ENCODE peak calls at places on chromosome 9, in eight cellular contexts. One of them, this sample, is unnamed.

GRCh38 chr9:137715321-137715720 is 96.5 kb downstream of the EHMT1 start:
- DNase-seq in D341Med: no peak
- DNase-seq in activated CD4-positive, alpha-beta T cell treated with anti-CD3 and anti-CD28 coated beads, Interleukin-2, amount 50 U/mL, for 4 hours: no peak
- DNase-seq in fibroblast of pulmonary artery: no peak
- DNase-seq in stimulated activated CD8-positive, alpha-beta memory T cell treated with anti-CD3 and anti-CD28 coated beads, Interleukin-7, amount 100 ng/mL, for 1 hour: no peak
- DNase-seq in stomach: no peak
- DNase-seq in BJ: no peak
- DNase-seq in T-helper 2 cell: no peak
- DNase-seq in this sample: no peak

GRCh38 chr9:119968837-119969707 is 599.8 kb upstream of the BRINP1 start:
- DNase-seq in stomach: peak; percentile 79
- DNase-seq in stimulated activated CD8-positive, alpha-beta memory T cell treated with anti-CD3 and anti-CD28 coated beads, Interleukin-7, amount 100 ng/mL, for 1 hour: peak; percentile 1
- DNase-seq in activated CD4-positive, alpha-beta T cell treated with anti-CD3 and anti-CD28 coated beads, Interleukin-2, amount 50 U/mL, for 4 hours: peak; percentile 14
- DNase-seq in BJ: peak; percentile 25
- DNase-seq in fibroblast of pulmonary artery: peak; percentile 63
- DNase-seq in T-helper 2 cell: peak; percentile 6
- DNase-seq in D341Med: peak; percentile 87
- DNase-seq in this sample: no peak

GRCh38 chr9:82108474-82108873 is 119.9 kb downstream of the SPATA31D1 start:
- DNase-seq in activated CD4-positive, alpha-beta T cell treated with anti-CD3 and anti-CD28 coated beads, Interleukin-2, amount 50 U/mL, for 4 hours: no peak
- DNase-seq in stomach: no peak
- DNase-seq in stimulated activated CD8-positive, alpha-beta memory T cell treated with anti-CD3 and anti-CD28 coated beads, Interleukin-7, amount 100 ng/mL, for 1 hour: no peak
- DNase-seq in D341Med: no peak
- DNase-seq in fibroblast of pulmonary artery: no peak
- DNase-seq in T-helper 2 cell: no peak
- DNase-seq in BJ: no peak
- DNase-seq in this sample: no peak

GRCh38 chr9:3337515-3337914 is 188.3 kb downstream of the RFX3 start:
- DNase-seq in D341Med: no peak
- DNase-seq in stimulated activated CD8-positive, alpha-beta memory T cell treated with anti-CD3 and anti-CD28 coated beads, Interleukin-7, amount 100 ng/mL, for 1 hour: no peak
- DNase-seq in fibroblast of pulmonary artery: peak; percentile 85
- DNase-seq in T-helper 2 cell: no peak
- DNase-seq in stomach: no peak
- DNase-seq in activated CD4-positive, alpha-beta T cell treated with anti-CD3 and anti-CD28 coated beads, Interleukin-2, amount 50 U/mL, for 4 hours: no peak
- DNase-seq in BJ: peak; percentile 15
- DNase-seq in this sample: no peak

GRCh38 chr9:97556721-97557605 is 55.5 kb downstream of the TMOD1 start:
- DNase-seq in activated CD4-positive, alpha-beta T cell treated with anti-CD3 and anti-CD28 coated beads, Interleukin-2, amount 50 U/mL, for 4 hours: no peak
- DNase-seq in stomach: peak; percentile 80
- DNase-seq in fibroblast of pulmonary artery: no peak
- DNase-seq in D341Med: no peak
- DNase-seq in T-helper 2 cell: no peak
- DNase-seq in stimulated activated CD8-positive, alpha-beta memory T cell treated with anti-CD3 and anti-CD28 coated beads, Interleukin-7, amount 100 ng/mL, for 1 hour: no peak
- DNase-seq in BJ: no peak
- DNase-seq in this sample: no peak

GRCh38 chr9:134483361-134484184 is 157.3 kb downstream of the RXRA start:
- DNase-seq in fibroblast of pulmonary artery: no peak
- DNase-seq in stomach: no peak
- DNase-seq in BJ: no peak
- DNase-seq in T-helper 2 cell: no peak
- DNase-seq in stimulated activated CD8-positive, alpha-beta memory T cell treated with anti-CD3 and anti-CD28 coated beads, Interleukin-7, amount 100 ng/mL, for 1 hour: no peak
- DNase-seq in activated CD4-positive, alpha-beta T cell treated with anti-CD3 and anti-CD28 coated beads, Interleukin-2, amount 50 U/mL, for 4 hours: no peak
- DNase-seq in D341Med: no peak
- DNase-seq in this sample: no peak

GRCh38 chr9:3647652-3648051 is 121.9 kb upstream of the RFX3 start:
- DNase-seq in BJ: no peak
- DNase-seq in activated CD4-positive, alpha-beta T cell treated with anti-CD3 and anti-CD28 coated beads, Interleukin-2, amount 50 U/mL, for 4 hours: no peak
- DNase-seq in stomach: no peak
- DNase-seq in D341Med: no peak
- DNase-seq in stimulated activated CD8-positive, alpha-beta memory T cell treated with anti-CD3 and anti-CD28 coated beads, Interleukin-7, amount 100 ng/mL, for 1 hour: no peak
- DNase-seq in fibroblast of pulmonary artery: no peak
- DNase-seq in T-helper 2 cell: no peak
- DNase-seq in this sample: no peak

GRCh38 chr9:73152445-73152844 is 780 bp downstream of the ANXA1 start:
- DNase-seq in stimulated activated CD8-positive, alpha-beta memory T cell treated with anti-CD3 and anti-CD28 coated beads, Interleukin-7, amount 100 ng/mL, for 1 hour: no peak
- DNase-seq in BJ: no peak
- DNase-seq in D341Med: no peak
- DNase-seq in stomach: no peak
- DNase-seq in activated CD4-positive, alpha-beta T cell treated with anti-CD3 and anti-CD28 coated beads, Interleukin-2, amount 50 U/mL, for 4 hours: no peak
- DNase-seq in T-helper 2 cell: no peak
- DNase-seq in fibroblast of pulmonary artery: peak; percentile 74
- DNase-seq in this sample: no peak

GRCh38 chr9:107363511-107364182 is 80.6 kb downstream of the RAD23B start:
- DNase-seq in D341Med: no peak
- DNase-seq in T-helper 2 cell: no peak
- DNase-seq in fibroblast of pulmonary artery: no peak
- DNase-seq in stimulated activated CD8-positive, alpha-beta memory T cell treated with anti-CD3 and anti-CD28 coated beads, Interleukin-7, amount 100 ng/mL, for 1 hour: no peak
- DNase-seq in stomach: no peak
- DNase-seq in activated CD4-positive, alpha-beta T cell treated with anti-CD3 and anti-CD28 coated beads, Interleukin-2, amount 50 U/mL, for 4 hours: no peak
- DNase-seq in BJ: peak; percentile 11
- DNase-seq in this sample: no peak

GRCh38 chr9:124666642-124667041 is 104.5 kb downstream of the NR6A1 start:
- DNase-seq in T-helper 2 cell: no peak
- DNase-seq in fibroblast of pulmonary artery: no peak
- DNase-seq in D341Med: no peak
- DNase-seq in stomach: no peak
- DNase-seq in activated CD4-positive, alpha-beta T cell treated with anti-CD3 and anti-CD28 coated beads, Interleukin-2, amount 50 U/mL, for 4 hours: no peak
- DNase-seq in stimulated activated CD8-positive, alpha-beta memory T cell treated with anti-CD3 and anti-CD28 coated beads, Interleukin-7, amount 100 ng/mL, for 1 hour: no peak
- DNase-seq in BJ: no peak
- DNase-seq in this sample: no peak

GRCh38 chr9:111975709-111976108 is 79.1 kb downstream of the UGCG start:
- DNase-seq in T-helper 2 cell: no peak
- DNase-seq in stomach: peak; percentile 82
- DNase-seq in BJ: no peak
- DNase-seq in activated CD4-positive, alpha-beta T cell treated with anti-CD3 and anti-CD28 coated beads, Interleukin-2, amount 50 U/mL, for 4 hours: no peak
- DNase-seq in D341Med: peak; percentile 60
- DNase-seq in fibroblast of pulmonary artery: no peak
- DNase-seq in stimulated activated CD8-positive, alpha-beta memory T cell treated with anti-CD3 and anti-CD28 coated beads, Interleukin-7, amount 100 ng/mL, for 1 hour: no peak
- DNase-seq in this sample: no peak

GRCh38 chr9:97853844-97854695 is 1.0 kb downstream of the FOXE1 start:
- DNase-seq in stomach: no peak
- DNase-seq in D341Med: peak; percentile 93
- DNase-seq in stimulated activated CD8-positive, alpha-beta memory T cell treated with anti-CD3 and anti-CD28 coated beads, Interleukin-7, amount 100 ng/mL, for 1 hour: no peak
- DNase-seq in BJ: no peak
- DNase-seq in activated CD4-positive, alpha-beta T cell treated with anti-CD3 and anti-CD28 coated beads, Interleukin-2, amount 50 U/mL, for 4 hours: peak; percentile 41
- DNase-seq in T-helper 2 cell: peak; percentile 22
- DNase-seq in fibroblast of pulmonary artery: peak; percentile 30
- DNase-seq in this sample: peak; percentile 50

GRCh38 chr9:33128570-33128969 is 38.6 kb downstream of the B4GALT1 start:
- DNase-seq in stimulated activated CD8-positive, alpha-beta memory T cell treated with anti-CD3 and anti-CD28 coated beads, Interleukin-7, amount 100 ng/mL, for 1 hour: no peak
- DNase-seq in D341Med: no peak
- DNase-seq in fibroblast of pulmonary artery: no peak
- DNase-seq in T-helper 2 cell: no peak
- DNase-seq in BJ: no peak
- DNase-seq in stomach: no peak
- DNase-seq in activated CD4-positive, alpha-beta T cell treated with anti-CD3 and anti-CD28 coated beads, Interleukin-2, amount 50 U/mL, for 4 hours: no peak
- DNase-seq in this sample: no peak

GRCh38 chr9:77841739-77842386 is 189.7 kb downstream of the GNAQ start:
- DNase-seq in stomach: no peak
- DNase-seq in fibroblast of pulmonary artery: no peak
- DNase-seq in BJ: no peak
- DNase-seq in activated CD4-positive, alpha-beta T cell treated with anti-CD3 and anti-CD28 coated beads, Interleukin-2, amount 50 U/mL, for 4 hours: no peak
- DNase-seq in D341Med: no peak
- DNase-seq in stimulated activated CD8-positive, alpha-beta memory T cell treated with anti-CD3 and anti-CD28 coated beads, Interleukin-7, amount 100 ng/mL, for 1 hour: no peak
- DNase-seq in T-helper 2 cell: no peak
- DNase-seq in this sample: no peak

GRCh38 chr9:135983745-135984710 is 22.9 kb upstream of the UBAC1 start:
- DNase-seq in D341Med: no peak
- DNase-seq in stomach: no peak
- DNase-seq in stimulated activated CD8-positive, alpha-beta memory T cell treated with anti-CD3 and anti-CD28 coated beads, Interleukin-7, amount 100 ng/mL, for 1 hour: no peak
- DNase-seq in T-helper 2 cell: no peak
- DNase-seq in fibroblast of pulmonary artery: no peak
- DNase-seq in activated CD4-positive, alpha-beta T cell treated with anti-CD3 and anti-CD28 coated beads, Interleukin-2, amount 50 U/mL, for 4 hours: no peak
- DNase-seq in BJ: no peak
- DNase-seq in this sample: no peak

GRCh38 chr9:2228132-2228531 is 213.0 kb downstream of the SMARCA2 start:
- DNase-seq in stimulated activated CD8-positive, alpha-beta memory T cell treated with anti-CD3 and anti-CD28 coated beads, Interleukin-7, amount 100 ng/mL, for 1 hour: no peak
- DNase-seq in T-helper 2 cell: no peak
- DNase-seq in fibroblast of pulmonary artery: no peak
- DNase-seq in stomach: no peak
- DNase-seq in BJ: no peak
- DNase-seq in D341Med: peak; percentile 63
- DNase-seq in activated CD4-positive, alpha-beta T cell treated with anti-CD3 and anti-CD28 coated beads, Interleukin-2, amount 50 U/mL, for 4 hours: no peak
- DNase-seq in this sample: no peak

GRCh38 chr9:33619666-33620404 is 95.8 kb downstream of the ANKRD18B start:
- DNase-seq in D341Med: no peak
- DNase-seq in fibroblast of pulmonary artery: peak; percentile 89
- DNase-seq in activated CD4-positive, alpha-beta T cell treated with anti-CD3 and anti-CD28 coated beads, Interleukin-2, amount 50 U/mL, for 4 hours: no peak
- DNase-seq in T-helper 2 cell: no peak
- DNase-seq in BJ: peak; percentile 18
- DNase-seq in stomach: no peak
- DNase-seq in stimulated activated CD8-positive, alpha-beta memory T cell treated with anti-CD3 and anti-CD28 coated beads, Interleukin-7, amount 100 ng/mL, for 1 hour: no peak
- DNase-seq in this sample: no peak

GRCh38 chr9:61673664-61674381 is 484.0 kb downstream of the SPATA31A7 start:
- DNase-seq in D341Med: peak; percentile 0
- DNase-seq in stimulated activated CD8-positive, alpha-beta memory T cell treated with anti-CD3 and anti-CD28 coated beads, Interleukin-7, amount 100 ng/mL, for 1 hour: no peak
- DNase-seq in T-helper 2 cell: no peak
- DNase-seq in BJ: no peak
- DNase-seq in fibroblast of pulmonary artery: no peak
- DNase-seq in activated CD4-positive, alpha-beta T cell treated with anti-CD3 and anti-CD28 coated beads, Interleukin-2, amount 50 U/mL, for 4 hours: no peak
- DNase-seq in stomach: no peak
- DNase-seq in this sample: no peak

GRCh38 chr9:84711936-84712335 is 42.4 kb downstream of the NTRK2 start:
- DNase-seq in BJ: peak; percentile 26
- DNase-seq in T-helper 2 cell: no peak
- DNase-seq in stomach: no peak
- DNase-seq in activated CD4-positive, alpha-beta T cell treated with anti-CD3 and anti-CD28 coated beads, Interleukin-2, amount 50 U/mL, for 4 hours: no peak
- DNase-seq in D341Med: no peak
- DNase-seq in fibroblast of pulmonary artery: peak; percentile 7
- DNase-seq in stimulated activated CD8-positive, alpha-beta memory T cell treated with anti-CD3 and anti-CD28 coated beads, Interleukin-7, amount 100 ng/mL, for 1 hour: no peak
- DNase-seq in this sample: no peak

GRCh38 chr9:137521405-137521985 is 28.7 kb downstream of the PNPLA7 start:
- DNase-seq in stomach: no peak
- DNase-seq in BJ: no peak
- DNase-seq in D341Med: no peak
- DNase-seq in T-helper 2 cell: no peak
- DNase-seq in stimulated activated CD8-positive, alpha-beta memory T cell treated with anti-CD3 and anti-CD28 coated beads, Interleukin-7, amount 100 ng/mL, for 1 hour: no peak
- DNase-seq in activated CD4-positive, alpha-beta T cell treated with anti-CD3 and anti-CD28 coated beads, Interleukin-2, amount 50 U/mL, for 4 hours: no peak
- DNase-seq in fibroblast of pulmonary artery: no peak
- DNase-seq in this sample: no peak

GRCh38 chr9:84296146-84296843 is 44.3 kb downstream of the SLC28A3 start:
- DNase-seq in BJ: no peak
- DNase-seq in stimulated activated CD8-positive, alpha-beta memory T cell treated with anti-CD3 and anti-CD28 coated beads, Interleukin-7, amount 100 ng/mL, for 1 hour: no peak
- DNase-seq in D341Med: no peak
- DNase-seq in activated CD4-positive, alpha-beta T cell treated with anti-CD3 and anti-CD28 coated beads, Interleukin-2, amount 50 U/mL, for 4 hours: peak; percentile 10
- DNase-seq in fibroblast of pulmonary artery: peak; percentile 64
- DNase-seq in stomach: no peak
- DNase-seq in T-helper 2 cell: peak; percentile 17
- DNase-seq in this sample: peak; percentile 60

GRCh38 chr9:134986957-134987356 is 69.2 kb upstream of the FCN1 start:
- DNase-seq in T-helper 2 cell: no peak
- DNase-seq in stomach: no peak
- DNase-seq in activated CD4-positive, alpha-beta T cell treated with anti-CD3 and anti-CD28 coated beads, Interleukin-2, amount 50 U/mL, for 4 hours: no peak
- DNase-seq in fibroblast of pulmonary artery: no peak
- DNase-seq in stimulated activated CD8-positive, alpha-beta memory T cell treated with anti-CD3 and anti-CD28 coated beads, Interleukin-7, amount 100 ng/mL, for 1 hour: no peak
- DNase-seq in BJ: no peak
- DNase-seq in D341Med: no peak
- DNase-seq in this sample: no peak

GRCh38 chr9:120714846-120715231 is 569 bp upstream of the MEGF9 start:
- DNase-seq in T-helper 2 cell: no peak
- DNase-seq in fibroblast of pulmonary artery: no peak
- DNase-seq in activated CD4-positive, alpha-beta T cell treated with anti-CD3 and anti-CD28 coated beads, Interleukin-2, amount 50 U/mL, for 4 hours: no peak
- DNase-seq in D341Med: no peak
- DNase-seq in stimulated activated CD8-positive, alpha-beta memory T cell treated with anti-CD3 and anti-CD28 coated beads, Interleukin-7, amount 100 ng/mL, for 1 hour: no peak
- DNase-seq in BJ: no peak
- DNase-seq in stomach: no peak
- DNase-seq in this sample: no peak